ENCODE peak calls at places on chromosomes 6 and 20, in ten cellular contexts. Y is right atrium auricular region, A is A549, S is GM12865, X is adrenal gland, G is MCF 10A, T is GM10248, C is HFFc6, I is fibroblast of the aortic adventitia, K is ovary. Q is an unnamed sample.

GRCh38 chr6:38603966-38604365 is 35.8 kb downstream of the BTBD9 start:
- DNase-seq in Y (no peak), A (no peak), S (no peak), X (no peak), G (no peak), T (no peak), C (peak), I (peak), K (no peak), Q (no peak)

GRCh38 chr20:1561350-1561749 is 3.8 kb upstream of the SIRPD start:
- DNase-seq in Y (no peak), A (no peak), S (no peak), X (no peak), G (no peak), T (no peak), C (no peak), I (no peak), K (no peak), Q (no peak)

GRCh38 chr6:142822882-142823578 is 121.9 kb downstream of the HIVEP2 start:
- DNase-seq in Y (no peak), A (peak), S (peak), X (no peak), G (peak), T (no peak), C (no peak), I (no peak), K (no peak), Q (no peak)

GRCh38 chr6:165497472-165497871 is 165.6 kb downstream of the PDE10A start:
- DNase-seq in Y (no peak), A (no peak), S (no peak), X (no peak), G (no peak), T (no peak), C (no peak), I (no peak), K (no peak), Q (no peak)

GRCh38 chr6:53906842-53907241 is 112.0 kb downstream of the LRRC1 start:
- DNase-seq in Y (no peak), A (no peak), S (no peak), X (no peak), G (peak), T (no peak), C (no peak), I (peak), K (no peak), Q (no peak)

GRCh38 chr6:66662196-66662595 is 955.2 kb upstream of the EYS start:
- DNase-seq in Y (no peak), A (no peak), S (no peak), X (no peak), G (peak), T (no peak), C (no peak), I (peak), K (no peak), Q (no peak)

GRCh38 chr6:20900396-20901160 is 366.3 kb downstream of the CDKAL1 start:
- DNase-seq in Y (no peak), A (no peak), S (peak), X (no peak), G (no peak), T (peak), C (no peak), I (no peak), K (no peak), Q (no peak)

GRCh38 chr6:1123406-1123805 is 188.5 kb upstream of the FOXQ1 start:
- DNase-seq in Y (no peak), A (no peak), S (no peak), X (no peak), G (no peak), T (no peak), C (no peak), I (no peak), K (no peak), Q (peak)

GRCh38 chr6:135145509-135145865 is 35.6 kb upstream of the MYB start:
- DNase-seq in Y (no peak), A (no peak), S (no peak), X (no peak), G (no peak), T (no peak), C (no peak), I (peak), K (no peak), Q (no peak)

GRCh38 chr6:158909938-158910337 is 90.1 kb downstream of the RSPH3 start:
- DNase-seq in Y (no peak), A (no peak), S (peak), X (no peak), G (no peak), T (no peak), C (no peak), I (no peak), K (no peak), Q (no peak)

GRCh38 chr20:19835533-19836222 is 77.6 kb downstream of the RIN2 start:
- DNase-seq in Y (no peak), A (no peak), S (no peak), X (no peak), G (no peak), T (no peak), C (no peak), I (no peak), K (no peak), Q (no peak)

GRCh38 chr20:53763707-53764415 is 170.2 kb upstream of the ZNF217 start:
- DNase-seq in Y (no peak), A (peak), S (no peak), X (no peak), G (no peak), T (no peak), C (peak), I (peak), K (no peak), Q (no peak)

GRCh38 chr6:160306284-160306683 is 41.9 kb upstream of the SLC22A3 start:
- DNase-seq in Y (no peak), A (no peak), S (no peak), X (no peak), G (no peak), T (no peak), C (no peak), I (no peak), K (no peak), Q (peak)

GRCh38 chr6:28643017-28643740 is 117.5 kb downstream of the GPX5 start:
- DNase-seq in Y (no peak), A (no peak), S (peak), X (no peak), G (peak), T (no peak), C (peak), I (peak), K (no peak), Q (no peak)

GRCh38 chr6:40855481-40855880 is 183.5 kb downstream of the UNC5CL start:
- DNase-seq in Y (no peak), A (no peak), S (no peak), X (no peak), G (no peak), T (no peak), C (no peak), I (no peak), K (no peak), Q (no peak)

GRCh38 chr6:141726158-141726557 is 406.6 kb upstream of the GJE1 start:
- DNase-seq in Y (no peak), A (no peak), S (no peak), X (no peak), G (no peak), T (no peak), C (no peak), I (no peak), K (no peak), Q (no peak)

GRCh38 chr6:151100326-151100725 is 139.4 kb upstream of the AKAP12 start:
- DNase-seq in Y (no peak), A (no peak), S (no peak), X (no peak), G (no peak), T (no peak), C (no peak), I (no peak), K (no peak), Q (no peak)

GRCh38 chr6:22467645-22468044 is 101.7 kb upstream of the HDGFL1 start:
- DNase-seq in Y (no peak), A (no peak), S (no peak), X (no peak), G (no peak), T (no peak), C (no peak), I (no peak), K (no peak), Q (no peak)

GRCh38 chr6:3263091-3263490 is 4.3 kb downstream of the PSMG4 start:
- DNase-seq in Y (no peak), A (no peak), S (no peak), X (no peak), G (no peak), T (no peak), C (no peak), I (no peak), K (no peak), Q (no peak)

GRCh38 chr6:149190228-149190831 is 127.2 kb upstream of the TAB2 start:
- DNase-seq in Y (no peak), A (no peak), S (peak), X (peak), G (peak), T (no peak), C (no peak), I (peak), K (no peak), Q (no peak)

GRCh38 chr6:145252737-145253136 is 482.6 kb downstream of the EPM2A start:
- DNase-seq in Y (no peak), A (no peak), S (no peak), X (no peak), G (no peak), T (no peak), C (no peak), I (no peak), K (no peak), Q (no peak)

GRCh38 chr6:30150151-30150550 is 10.9 kb downstream of the TRIM10 start:
- DNase-seq in Y (no peak), A (no peak), S (no peak), X (no peak), G (no peak), T (no peak), C (no peak), I (no peak), K (no peak), Q (no peak)

GRCh38 chr6:151317206-151317994 is 74.0 kb downstream of the ZBTB2 start:
- DNase-seq in Y (no peak), A (peak), S (no peak), X (no peak), G (peak), T (no peak), C (peak), I (peak), K (no peak), Q (no peak)

GRCh38 chr6:117477988-117478852 is 4.3 kb upstream of the DCBLD1 start:
- DNase-seq in Y (no peak), A (no peak), S (peak), X (peak), G (peak), T (peak), C (no peak), I (no peak), K (no peak), Q (no peak)
- TF ChIP-seq CTCF in Y (no peak), A (peak), S (peak), X (peak), G (peak), T (peak), C (peak), I (peak), K (no peak), Q (peak)

GRCh38 chr20:58359441-58359840 is 29.6 kb upstream of the VAPB start:
- DNase-seq in Y (no peak), A (no peak), S (no peak), X (no peak), G (no peak), T (no peak), C (no peak), I (peak), K (no peak), Q (no peak)
- TF ChIP-seq CTCF in Y (no peak), A (no peak), S (no peak), X (no peak), G (no peak), T (no peak), C (no peak), I (no peak), K (no peak), Q (no peak)

DNA sequence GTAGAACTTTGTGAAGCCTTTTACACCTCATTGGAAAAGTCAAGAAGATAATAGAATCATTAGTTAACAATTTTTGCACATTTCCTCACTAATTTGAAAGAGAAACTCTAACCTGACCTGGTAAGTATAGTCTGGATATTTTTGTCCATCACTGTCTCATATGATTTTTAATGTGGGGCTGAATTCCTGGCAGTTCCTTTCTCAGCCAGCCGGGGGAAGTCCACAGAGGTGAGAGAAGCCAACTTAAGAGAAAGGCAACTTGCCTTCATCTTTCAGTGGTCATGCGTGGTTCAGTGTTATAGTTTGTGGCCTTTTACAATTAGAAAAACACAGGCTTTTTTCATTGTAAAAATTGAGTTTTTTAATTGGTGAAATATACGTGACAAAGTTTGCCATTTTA is 80.6 kb downstream of the CDYL start:
- DNase-seq in Y (no peak), A (no peak), S (no peak), X (no peak), G (no peak), T (no peak), C (no peak), I (no peak), K (no peak), Q (no peak)
- TF ChIP-seq CTCF in Y (no peak), A (no peak), S (no peak), X (no peak), G (no peak), T (peak), C (peak), I (peak), K (no peak), Q (peak)

DNA sequence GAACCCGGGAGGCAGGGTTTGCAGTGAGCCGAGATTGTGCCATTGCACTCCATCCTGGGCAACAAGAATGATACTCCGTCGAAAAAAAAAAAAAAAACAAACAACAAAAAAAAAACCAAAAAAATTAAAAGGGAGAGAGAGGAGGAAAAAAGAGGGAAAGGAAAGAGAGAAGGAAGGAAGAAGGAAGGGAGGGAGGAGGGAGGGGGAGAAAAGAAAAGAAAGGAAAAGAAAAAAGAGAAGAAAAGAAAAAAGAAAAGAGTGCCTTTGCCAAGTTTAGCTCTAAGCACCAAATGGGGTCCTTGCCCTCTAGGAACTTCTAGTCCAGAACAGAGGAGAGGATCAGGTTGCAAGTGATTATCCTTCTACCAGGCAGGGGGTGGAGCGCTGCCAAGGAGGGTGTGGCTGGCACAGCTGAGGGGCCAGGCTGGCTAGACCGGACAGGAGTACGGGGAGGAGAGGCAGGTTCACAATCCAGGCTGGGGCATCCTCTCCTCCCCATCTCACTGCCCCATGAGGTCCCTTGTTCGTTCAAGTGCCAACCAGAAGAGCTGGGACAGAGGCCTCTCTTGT is 19.1 kb downstream of the GNAS start:
- DNase-seq in Y (no peak), A (no peak), S (no peak), X (no peak), G (no peak), T (no peak), C (no peak), I (no peak), K (no peak), Q (peak)
- TF ChIP-seq CTCF in Y (no peak), A (no peak), S (no peak), X (no peak), G (no peak), T (no peak), C (no peak), I (no peak), K (no peak), Q (no peak)

GRCh38 chr6:73134588-73134987 is 90.7 kb downstream of the KHDC1L start:
- DNase-seq in Y (no peak), A (no peak), S (peak), X (no peak), G (peak), T (no peak), C (peak), I (peak), K (no peak), Q (no peak)
- TF ChIP-seq CTCF in Y (no peak), A (no peak), S (peak), X (no peak), G (peak), T (peak), C (peak), I (peak), K (no peak), Q (peak)

DNA sequence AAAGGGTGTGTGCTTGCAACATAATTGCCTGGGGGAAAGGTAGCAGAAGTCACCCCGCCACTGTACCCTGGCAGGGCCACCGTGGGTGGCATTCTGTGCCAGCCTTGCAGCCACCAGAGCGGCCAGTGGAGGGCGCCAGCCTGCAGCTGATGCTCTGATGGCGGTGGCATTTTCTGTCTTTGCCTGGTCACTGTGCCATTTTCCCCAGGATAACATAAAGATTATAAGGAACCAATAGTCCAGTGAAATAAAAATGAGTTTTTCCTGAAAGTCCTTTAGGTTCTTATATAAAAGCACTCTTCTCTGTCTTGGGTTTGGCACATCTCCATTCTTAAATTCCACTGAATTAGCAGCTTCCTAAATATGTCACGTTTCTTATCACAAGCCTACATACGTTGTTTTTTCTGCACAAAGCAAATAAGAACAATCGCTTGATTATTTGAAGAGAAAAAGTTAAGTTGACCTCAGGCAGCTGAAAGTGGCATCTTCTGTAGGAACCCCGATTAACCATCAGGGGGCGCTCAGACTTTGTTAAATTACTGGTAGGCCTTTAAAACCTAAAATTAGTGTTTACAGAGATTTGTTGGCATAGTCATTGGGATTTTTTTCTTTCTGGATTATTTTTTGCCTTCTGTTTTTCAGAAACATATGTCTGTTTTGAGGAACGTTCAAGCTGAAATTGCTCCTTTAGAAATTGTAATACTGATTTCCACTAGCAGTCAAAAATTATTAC is 67.3 kb upstream of the XRN2 start:
- DNase-seq in Y (peak), A (peak), S (peak), X (peak), G (peak), T (peak), C (peak), I (peak), K (peak), Q (no peak)
- TF ChIP-seq CTCF in Y (peak), A (peak), S (peak), X (peak), G (peak), T (peak), C (peak), I (peak), K (peak), Q (peak)

DNA sequence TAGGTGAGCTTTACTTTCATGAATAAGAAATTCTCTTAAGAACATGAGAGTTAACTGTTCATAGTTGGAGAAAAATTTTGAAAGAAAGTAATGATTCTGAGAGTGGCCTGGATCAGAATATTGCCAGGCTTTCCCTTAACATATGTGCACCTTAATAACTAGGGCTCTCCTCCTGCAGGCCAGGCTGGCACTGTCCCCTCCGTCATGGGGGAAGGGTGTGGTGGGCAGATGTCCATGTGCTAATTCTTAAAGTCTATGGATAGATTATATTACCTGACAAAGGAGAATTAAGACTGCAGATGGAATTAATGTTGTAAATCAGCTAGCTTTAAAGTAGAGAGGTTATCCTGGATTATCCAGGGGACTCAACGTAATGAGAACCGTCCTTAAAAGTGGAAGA is 10.9 kb upstream of the KLHL32 start:
- DNase-seq in Y (no peak), A (no peak), S (no peak), X (no peak), G (no peak), T (no peak), C (no peak), I (no peak), K (no peak), Q (no peak)
- TF ChIP-seq CTCF in Y (no peak), A (no peak), S (no peak), X (no peak), G (no peak), T (no peak), C (no peak), I (no peak), K (no peak), Q (no peak)

GRCh38 chr6:15246217-15247211 is 645 bp downstream of the JARID2 start:
- DNase-seq in Y (no peak), A (no peak), S (no peak), X (no peak), G (peak), T (no peak), C (no peak), I (peak), K (no peak), Q (no peak)

GRCh38 chr6:15244605-15245360 is 1.1 kb upstream of the JARID2 start:
- DNase-seq in Y (peak), A (peak), S (peak), X (peak), G (peak), T (peak), C (peak), I (peak), K (peak), Q (peak)

GRCh38 chr6:15247214-15247749 is 1.4 kb downstream of the JARID2 start:
- DNase-seq in Y (no peak), A (no peak), S (no peak), X (no peak), G (no peak), T (no peak), C (no peak), I (no peak), K (no peak), Q (no peak)

GRCh38 chr6:15243994-15244604 is 1.8 kb upstream of the JARID2 start:
- DNase-seq in Y (no peak), A (no peak), S (no peak), X (no peak), G (no peak), T (no peak), C (no peak), I (no peak), K (peak), Q (no peak)

DNA sequence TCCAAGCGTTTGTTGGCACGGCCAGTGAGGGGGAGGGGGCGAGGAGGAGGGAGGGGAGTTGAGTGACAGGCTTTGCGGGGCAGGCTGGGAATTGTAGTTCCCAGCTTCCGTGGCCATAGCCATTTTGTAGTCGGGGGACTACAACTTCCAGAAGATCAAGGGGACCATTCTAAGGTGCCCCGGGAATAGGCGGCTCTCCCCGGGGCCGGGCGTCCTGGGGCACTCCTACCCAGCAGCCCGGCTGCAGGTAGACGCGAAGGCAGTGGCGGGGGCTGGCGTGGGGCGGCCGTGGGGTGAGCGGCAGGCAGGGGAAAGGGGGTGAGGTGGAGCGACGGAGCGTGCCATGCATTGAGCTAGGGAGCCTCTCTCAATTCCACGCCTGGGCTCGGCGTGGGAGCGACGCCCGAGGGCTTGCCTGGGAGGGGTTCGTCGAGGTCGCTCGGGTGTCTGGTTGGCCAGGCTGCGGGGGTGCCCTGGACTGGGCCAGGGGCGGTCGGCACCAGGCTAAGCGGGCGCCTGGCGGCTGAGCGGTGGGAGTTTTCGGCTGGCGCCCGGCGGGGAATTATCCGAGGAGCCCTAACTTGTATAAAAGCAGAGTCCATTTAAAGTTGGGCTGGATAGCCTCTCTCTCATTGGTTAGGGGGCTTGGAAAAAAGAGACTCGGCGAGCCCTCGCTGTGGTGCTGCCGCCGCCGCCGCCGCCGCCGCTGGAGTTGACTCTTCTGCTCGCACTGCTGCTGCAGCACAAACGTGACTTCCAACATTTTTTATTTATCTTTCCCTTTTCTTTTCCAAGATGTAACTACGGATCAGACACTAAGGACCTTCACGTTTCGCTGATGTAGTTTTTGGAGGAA is at the start of gene JARID2:
- DNase-seq in Y (peak), A (peak), S (peak), X (peak), G (peak), T (peak), C (peak), I (peak), K (peak), Q (peak)
- TF ChIP-seq CTCF in Y (no peak), A (no peak), S (no peak), X (no peak), G (no peak), T (no peak), C (peak), I (no peak), K (peak), Q (no peak)

GRCh38 chr20:25220021-25220730 is 24.7 kb downstream of the ENTPD6 start:
- DNase-seq in Y (no peak), A (no peak), S (no peak), X (no peak), G (no peak), T (no peak), C (no peak), I (no peak), K (no peak), Q (no peak)
- TF ChIP-seq CTCF in Y (peak), A (peak), S (peak), X (no peak), G (peak), T (peak), C (peak), I (peak), K (no peak), Q (peak)

Q was measured in osteocyte.